ENCODE peak calls at places on chromosomes 5 and 9, in five cellular contexts. One of them, this sample, is unnamed.

GRCh38 chr5:167626341-167627118 is 664.9 kb upstream of the WWC1 start:
- DNase-seq in HFF-Myc: no peak
- DNase-seq in renal cortical epithelial cell: peak
- DNase-seq in NCI-H748 treated with DMSO at 0.1 percent for 48 hours: no peak
- DNase-seq in OCI-LY7: no peak
- DNase-seq in this sample: no peak

GRCh38 chr5:17213938-17214337 is 3.5 kb upstream of the BASP1 start:
- DNase-seq in HFF-Myc: no peak
- DNase-seq in renal cortical epithelial cell: no peak
- DNase-seq in NCI-H748 treated with DMSO at 0.1 percent for 48 hours: peak
- DNase-seq in OCI-LY7: peak
- DNase-seq in this sample: no peak

GRCh38 chr9:121299467-121300282 is 31.7 kb downstream of the GSN start:
- DNase-seq in HFF-Myc: no peak
- DNase-seq in renal cortical epithelial cell: no peak
- DNase-seq in NCI-H748 treated with DMSO at 0.1 percent for 48 hours: no peak
- DNase-seq in OCI-LY7: no peak
- DNase-seq in this sample: peak

GRCh38 chr5:155091063-155091648 is 77.6 kb downstream of the KIF4B start:
- DNase-seq in HFF-Myc: no peak
- DNase-seq in renal cortical epithelial cell: no peak
- DNase-seq in NCI-H748 treated with DMSO at 0.1 percent for 48 hours: no peak
- DNase-seq in OCI-LY7: no peak
- DNase-seq in this sample: no peak

GRCh38 chr9:70362952-70363351 is 51.5 kb downstream of the KLF9 start:
- DNase-seq in HFF-Myc: no peak
- DNase-seq in renal cortical epithelial cell: peak
- DNase-seq in NCI-H748 treated with DMSO at 0.1 percent for 48 hours: no peak
- DNase-seq in OCI-LY7: no peak
- DNase-seq in this sample: no peak

GRCh38 chr9:89975586-89975985 is 370.8 kb downstream of the GADD45G start:
- DNase-seq in HFF-Myc: no peak
- DNase-seq in renal cortical epithelial cell: no peak
- DNase-seq in NCI-H748 treated with DMSO at 0.1 percent for 48 hours: no peak
- DNase-seq in OCI-LY7: no peak
- DNase-seq in this sample: no peak

GRCh38 chr5:68267044-68267443 is 51.5 kb downstream of the PIK3R1 start:
- DNase-seq in HFF-Myc: no peak
- DNase-seq in renal cortical epithelial cell: no peak
- DNase-seq in NCI-H748 treated with DMSO at 0.1 percent for 48 hours: no peak
- DNase-seq in OCI-LY7: no peak
- DNase-seq in this sample: no peak

GRCh38 chr5:135222171-135222681 is 176.8 kb downstream of the MACROH2A1 start:
- DNase-seq in HFF-Myc: no peak
- DNase-seq in renal cortical epithelial cell: no peak
- DNase-seq in NCI-H748 treated with DMSO at 0.1 percent for 48 hours: no peak
- DNase-seq in OCI-LY7: no peak
- DNase-seq in this sample: no peak

GRCh38 chr9:106799146-106799545 is 63.8 kb upstream of the ZNF462 start:
- DNase-seq in HFF-Myc: peak
- DNase-seq in renal cortical epithelial cell: peak
- DNase-seq in NCI-H748 treated with DMSO at 0.1 percent for 48 hours: no peak
- DNase-seq in OCI-LY7: no peak
- DNase-seq in this sample: no peak

GRCh38 chr5:119795768-119796167 is 166.4 kb downstream of the FAM170A start:
- DNase-seq in HFF-Myc: peak
- DNase-seq in renal cortical epithelial cell: no peak
- DNase-seq in NCI-H748 treated with DMSO at 0.1 percent for 48 hours: no peak
- DNase-seq in OCI-LY7: no peak
- DNase-seq in this sample: no peak

GRCh38 chr9:128656416-128657343 is at the start of gene DYNC2I2:
- DNase-seq in HFF-Myc: peak
- DNase-seq in renal cortical epithelial cell: peak
- DNase-seq in NCI-H748 treated with DMSO at 0.1 percent for 48 hours: peak
- DNase-seq in OCI-LY7: peak
- DNase-seq in this sample: peak

GRCh38 chr5:172361566-172362238 is 78.1 kb upstream of the UBTD2 start:
- DNase-seq in HFF-Myc: peak
- DNase-seq in renal cortical epithelial cell: peak
- DNase-seq in NCI-H748 treated with DMSO at 0.1 percent for 48 hours: no peak
- DNase-seq in OCI-LY7: no peak
- DNase-seq in this sample: no peak

GRCh38 chr5:39202594-39203290 is 16.6 kb downstream of the FYB1 start:
- DNase-seq in HFF-Myc: no peak
- DNase-seq in renal cortical epithelial cell: no peak
- DNase-seq in NCI-H748 treated with DMSO at 0.1 percent for 48 hours: no peak
- DNase-seq in OCI-LY7: no peak
- DNase-seq in this sample: no peak

GRCh38 chr5:31824886-31825774 is 186.2 kb downstream of the PDZD2 start:
- DNase-seq in HFF-Myc: peak
- DNase-seq in renal cortical epithelial cell: peak
- DNase-seq in NCI-H748 treated with DMSO at 0.1 percent for 48 hours: peak
- DNase-seq in OCI-LY7: peak
- DNase-seq in this sample: peak

GRCh38 chr5:123512631-123513461 is 869 bp downstream of the CSNK1G3 start:
- DNase-seq in HFF-Myc: no peak
- DNase-seq in renal cortical epithelial cell: peak
- DNase-seq in NCI-H748 treated with DMSO at 0.1 percent for 48 hours: peak
- DNase-seq in OCI-LY7: peak
- DNase-seq in this sample: no peak

GRCh38 chr5:96344678-96345612 is 88.1 kb downstream of the PCSK1 start:
- DNase-seq in HFF-Myc: peak
- DNase-seq in renal cortical epithelial cell: peak
- DNase-seq in NCI-H748 treated with DMSO at 0.1 percent for 48 hours: peak
- DNase-seq in OCI-LY7: peak
- DNase-seq in this sample: peak

GRCh38 chr5:131296213-131296672 is 32.4 kb downstream of the CDC42SE2 start:
- DNase-seq in HFF-Myc: no peak
- DNase-seq in renal cortical epithelial cell: no peak
- DNase-seq in NCI-H748 treated with DMSO at 0.1 percent for 48 hours: no peak
- DNase-seq in OCI-LY7: no peak
- DNase-seq in this sample: no peak

GRCh38 chr9:111527347-111527746 is 2.4 kb downstream of the ZNF483 start:
- DNase-seq in HFF-Myc: no peak
- DNase-seq in renal cortical epithelial cell: no peak
- DNase-seq in NCI-H748 treated with DMSO at 0.1 percent for 48 hours: no peak
- DNase-seq in OCI-LY7: no peak
- DNase-seq in this sample: no peak

GRCh38 chr9:133354766-133355165 is 1.5 kb downstream of the SURF1 start:
- DNase-seq in HFF-Myc: no peak
- DNase-seq in renal cortical epithelial cell: no peak
- DNase-seq in NCI-H748 treated with DMSO at 0.1 percent for 48 hours: no peak
- DNase-seq in OCI-LY7: no peak
- DNase-seq in this sample: no peak

GRCh38 chr5:147576646-147577535 is 67.0 kb upstream of the DPYSL3 start:
- DNase-seq in HFF-Myc: no peak
- DNase-seq in renal cortical epithelial cell: peak
- DNase-seq in NCI-H748 treated with DMSO at 0.1 percent for 48 hours: no peak
- DNase-seq in OCI-LY7: no peak
- DNase-seq in this sample: peak

GRCh38 chr9:123940721-123941534 is 11.0 kb upstream of the DENND1A start:
- DNase-seq in HFF-Myc: no peak
- DNase-seq in renal cortical epithelial cell: no peak
- DNase-seq in NCI-H748 treated with DMSO at 0.1 percent for 48 hours: no peak
- DNase-seq in OCI-LY7: no peak
- DNase-seq in this sample: no peak

GRCh38 chr5:142913728-142914338 is 143.7 kb downstream of the ARHGAP26 start:
- DNase-seq in HFF-Myc: no peak
- DNase-seq in renal cortical epithelial cell: peak
- DNase-seq in NCI-H748 treated with DMSO at 0.1 percent for 48 hours: no peak
- DNase-seq in OCI-LY7: no peak
- DNase-seq in this sample: no peak

GRCh38 chr5:93592866-93593265 is 9.8 kb downstream of the NR2F1 start:
- DNase-seq in HFF-Myc: no peak
- DNase-seq in renal cortical epithelial cell: no peak
- DNase-seq in NCI-H748 treated with DMSO at 0.1 percent for 48 hours: no peak
- DNase-seq in OCI-LY7: no peak
- DNase-seq in this sample: no peak

GRCh38 chr9:87556821-87557220 is 59.2 kb downstream of the DAPK1 start:
- DNase-seq in HFF-Myc: no peak
- DNase-seq in renal cortical epithelial cell: no peak
- DNase-seq in NCI-H748 treated with DMSO at 0.1 percent for 48 hours: no peak
- DNase-seq in OCI-LY7: peak
- DNase-seq in this sample: no peak

GRCh38 chr5:131795879-131796792 is 681 bp downstream of the FNIP1 start:
- DNase-seq in HFF-Myc: no peak
- DNase-seq in renal cortical epithelial cell: no peak
- DNase-seq in NCI-H748 treated with DMSO at 0.1 percent for 48 hours: no peak
- DNase-seq in OCI-LY7: peak
- DNase-seq in this sample: peak

GRCh38 chr5:109281136-109281690 is 128.6 kb downstream of the PJA2 start:
- DNase-seq in HFF-Myc: no peak
- DNase-seq in renal cortical epithelial cell: no peak
- DNase-seq in NCI-H748 treated with DMSO at 0.1 percent for 48 hours: no peak
- DNase-seq in OCI-LY7: no peak
- DNase-seq in this sample: peak

GRCh38 chr5:54646285-54647101 is 128.9 kb downstream of the SNX18 start:
- DNase-seq in HFF-Myc: no peak
- DNase-seq in renal cortical epithelial cell: peak
- DNase-seq in NCI-H748 treated with DMSO at 0.1 percent for 48 hours: no peak
- DNase-seq in OCI-LY7: peak
- DNase-seq in this sample: peak

GRCh38 chr9:89137548-89138462 is 40.8 kb downstream of the SHC3 start:
- DNase-seq in HFF-Myc: peak
- DNase-seq in renal cortical epithelial cell: peak
- DNase-seq in NCI-H748 treated with DMSO at 0.1 percent for 48 hours: no peak
- DNase-seq in OCI-LY7: no peak
- DNase-seq in this sample: no peak

GRCh38 chr5:126707080-126707479 is 69.9 kb upstream of the LMNB1 start:
- DNase-seq in HFF-Myc: no peak
- DNase-seq in renal cortical epithelial cell: no peak
- DNase-seq in NCI-H748 treated with DMSO at 0.1 percent for 48 hours: no peak
- DNase-seq in OCI-LY7: no peak
- DNase-seq in this sample: no peak

GRCh38 chr5:35671516-35671915 is 53.9 kb downstream of the SPEF2 start:
- DNase-seq in HFF-Myc: no peak
- DNase-seq in renal cortical epithelial cell: no peak
- DNase-seq in NCI-H748 treated with DMSO at 0.1 percent for 48 hours: no peak
- DNase-seq in OCI-LY7: no peak
- DNase-seq in this sample: no peak

GRCh38 chr5:68290260-68290674 is 74.7 kb downstream of the PIK3R1 start:
- DNase-seq in HFF-Myc: no peak
- DNase-seq in renal cortical epithelial cell: peak
- DNase-seq in NCI-H748 treated with DMSO at 0.1 percent for 48 hours: no peak
- DNase-seq in OCI-LY7: no peak
- DNase-seq in this sample: no peak

This sample was measured in COR-L47.